ENCODE peak calls at places on chromosomes 3 and 15, in ten cellular contexts. E is H7, Y is NCI-H774, V is smooth muscle cell of the brain vasculature, M is NCI-H2081, O is activated gamma-delta T cell treated with Interleukin-2 at 50 U/mL for 16 hours, G is choroid plexus epithelial cell, X is iPS DF 19.7, A is psoas muscle, T is right cardiac atrium. H is an unnamed sample.

GRCh38 chr3:191499307-191500125 is 38.6 kb downstream of the PYDC2 start:
- DNase-seq in E (peak), Y (peak), V (no peak), M (peak), O (no peak), G (peak), X (no peak), A (peak), T (peak), H (no peak)

GRCh38 chr3:49636883-49637609 is 37.1 kb upstream of the APEH start:
- DNase-seq in E (no peak), Y (no peak), V (no peak), M (no peak), O (no peak), G (no peak), X (no peak), A (no peak), T (no peak), H (no peak)

GRCh38 chr3:113223831-113224240 is 12.5 kb downstream of the BOC start:
- DNase-seq in E (no peak), Y (no peak), V (no peak), M (no peak), O (no peak), G (peak), X (no peak), A (no peak), T (peak), H (peak)

GRCh38 chr15:98866503-98866902 is 141.1 kb downstream of the PGPEP1L start:
- DNase-seq in E (peak), Y (no peak), V (no peak), M (no peak), O (no peak), G (peak), X (no peak), A (no peak), T (no peak), H (no peak)

GRCh38 chr3:62318365-62318751 is 55.0 kb downstream of the FEZF2 start:
- DNase-seq in E (no peak), Y (no peak), V (no peak), M (no peak), O (no peak), G (no peak), X (no peak), A (no peak), T (no peak), H (no peak)

GRCh38 chr3:188832961-188833615 is 338.7 kb upstream of the TPRG1 start:
- DNase-seq in E (no peak), Y (no peak), V (no peak), M (no peak), O (no peak), G (peak), X (no peak), A (no peak), T (no peak), H (no peak)

GRCh38 chr3:65879372-65879771 is 159.3 kb downstream of the MAGI1 start:
- DNase-seq in E (no peak), Y (no peak), V (no peak), M (no peak), O (no peak), G (no peak), X (no peak), A (no peak), T (no peak), H (no peak)

GRCh38 chr3:148682997-148683396 is 14.7 kb upstream of the AGTR1 start:
- DNase-seq in E (no peak), Y (no peak), V (no peak), M (no peak), O (no peak), G (no peak), X (no peak), A (peak), T (peak), H (no peak)

GRCh38 chr3:13141991-13142412 is 68.8 kb upstream of the IQSEC1 start:
- DNase-seq in E (peak), Y (no peak), V (peak), M (no peak), O (no peak), G (peak), X (no peak), A (no peak), T (no peak), H (peak)

GRCh38 chr3:129952956-129953355 is 21.6 kb upstream of the TRH start:
- DNase-seq in E (no peak), Y (no peak), V (no peak), M (no peak), O (no peak), G (no peak), X (no peak), A (no peak), T (no peak), H (no peak)

GRCh38 chr3:72174043-72174442 is 389.1 kb upstream of the PROK2 start:
- DNase-seq in E (no peak), Y (no peak), V (no peak), M (no peak), O (no peak), G (no peak), X (no peak), A (no peak), T (no peak), H (no peak)

GRCh38 chr3:126604691-126605090 is 46.0 kb upstream of the C3orf22 start:
- DNase-seq in E (no peak), Y (no peak), V (no peak), M (no peak), O (no peak), G (no peak), X (no peak), A (no peak), T (no peak), H (no peak)

GRCh38 chr3:41199866-41200668 is 762 bp downstream of the CTNNB1 start:
- DNase-seq in E (peak), Y (no peak), V (no peak), M (no peak), O (peak), G (peak), X (no peak), A (no peak), T (no peak), H (peak)

GRCh38 chr3:8619548-8619947 is 25.1 kb downstream of the SSUH2 start:
- DNase-seq in E (no peak), Y (no peak), V (no peak), M (no peak), O (no peak), G (peak), X (no peak), A (no peak), T (no peak), H (no peak)

GRCh38 chr3:130662407-130663028 is 84.1 kb downstream of the PIK3R4 start:
- DNase-seq in E (no peak), Y (no peak), V (no peak), M (no peak), O (no peak), G (peak), X (no peak), A (no peak), T (no peak), H (no peak)

H was measured in GM10248.